ENCODE peak calls at places on chromosomes 5 and 9, in six cellular contexts. A, F, T, Q, G and H are unnamed samples. For H3K4me1, the result is how much of the 10 kb centered on the place peaks cover.

GRCh38 chr5:446864-447263 is 3.9 kb downstream of the EXOC3 start:
- DNase-seq in A (peak), F (no peak), T (peak), Q (no peak), G (peak), H (peak)

GRCh38 chr5:133499896-133500295 is 112.4 kb downstream of the FSTL4 start:
- DNase-seq in A (no peak), F (no peak), T (no peak), Q (peak), G (no peak), H (no peak)

GRCh38 chr5:14672508-14673394 is 8.2 kb downstream of the OTULIN start:
- DNase-seq in A (peak), F (no peak), T (no peak), Q (no peak), G (peak), H (peak)

GRCh38 chr9:81589392-81589791 is 100.0 kb downstream of the TLE1 start:
- DNase-seq in A (no peak), F (no peak), T (no peak), Q (no peak), G (no peak), H (no peak)

GRCh38 chr9:105694848-105695581 is 674 bp downstream of the TMEM38B start:
- DNase-seq in A (peak), F (peak), T (peak), Q (peak), G (peak), H (peak)

GRCh38 chr5:126370796-126371718 is 52.2 kb upstream of the GRAMD2B start:
- DNase-seq in A (no peak), F (no peak), T (peak), Q (no peak), G (peak), H (no peak)

GRCh38 chr9:33817327-33818166 is 587 bp downstream of the UBE2R2 start:
- DNase-seq in A (peak), F (peak), T (peak), Q (peak), G (peak), H (peak)

GRCh38 chr5:86768699-86769202 is 151.0 kb downstream of the COX7C start:
- DNase-seq in A (no peak), F (no peak), T (no peak), Q (no peak), G (no peak), H (no peak)

GRCh38 chr5:80186634-80187033 is 69.2 kb downstream of the SERINC5 start:
- DNase-seq in A (no peak), F (no peak), T (no peak), Q (no peak), G (no peak), H (peak)

GRCh38 chr9:128558431-128559310 is 6.3 kb downstream of the SPTAN1 start:
- DNase-seq in A (peak), F (no peak), T (no peak), Q (no peak), G (peak), H (peak)

GRCh38 chr5:170519500-170519899 is 15.7 kb downstream of the KCNIP1 start:
- DNase-seq in A (no peak), F (no peak), T (no peak), Q (no peak), G (no peak), H (no peak)

GRCh38 chr9:34510506-34511159 is 12.2 kb downstream of the ENHO start:
- DNase-seq in A (no peak), F (no peak), T (no peak), Q (no peak), G (no peak), H (no peak)

GRCh38 chr5:152978141-152978835 is 512.2 kb upstream of the GRIA1 start:
- DNase-seq in A (no peak), F (no peak), T (no peak), Q (no peak), G (no peak), H (peak)

GRCh38 chr5:23412011-23412410 is 95.4 kb upstream of the PRDM9 start:
- DNase-seq in A (peak), F (no peak), T (no peak), Q (no peak), G (no peak), H (no peak)

GRCh38 chr5:113221294-113222176 is 213.3 kb downstream of the TSSK1B start:
- DNase-seq in A (no peak), F (no peak), T (no peak), Q (peak), G (peak), H (no peak)

GRCh38 chr5:139462582-139463276 is at the start of gene ECSCR:
- DNase-seq in A (no peak), F (no peak), T (peak), Q (no peak), G (no peak), H (no peak)

GRCh38 chr9:112355305-112355953 is 22.0 kb upstream of the PTBP3 start:
- DNase-seq in A (no peak), F (no peak), T (no peak), Q (no peak), G (no peak), H (no peak)

GRCh38 chr9:93071464-93071863 is 13.0 kb downstream of the SUSD3 start:
- DNase-seq in A (peak), F (no peak), T (peak), Q (peak), G (peak), H (peak)

GRCh38 chr5:78295035-78295961 is 800 bp upstream of the AP3B1 start:
- DNase-seq in A (peak), F (no peak), T (peak), Q (peak), G (no peak), H (peak)

GRCh38 chr9:77839459-77840140 is 191.5 kb upstream of the GNA14 start:
- DNase-seq in A (peak), F (no peak), T (no peak), Q (no peak), G (peak), H (no peak)

GRCh38 chr5:134503937-134504437 is 21.5 kb upstream of the JADE2 start:
- DNase-seq in A (no peak), F (no peak), T (no peak), Q (no peak), G (peak), H (no peak)

GRCh38 chr9:70003786-70004185 is 39.9 kb upstream of the MAMDC2 start:
- DNase-seq in A (no peak), F (no peak), T (no peak), Q (no peak), G (peak), H (peak)

GRCh38 chr9:69999331-69999730 is 44.3 kb upstream of the MAMDC2 start:
- DNase-seq in A (no peak), F (no peak), T (no peak), Q (no peak), G (no peak), H (no peak)

GRCh38 chr9:69996947-69997346 is 46.7 kb upstream of the MAMDC2 start:
- DNase-seq in A (peak), F (no peak), T (no peak), Q (no peak), G (no peak), H (no peak)

GRCh38 chr9:70004310-70004709 is 39.3 kb upstream of the MAMDC2 start:
- DNase-seq in A (no peak), F (no peak), T (no peak), Q (no peak), G (peak), H (peak)

DNA sequence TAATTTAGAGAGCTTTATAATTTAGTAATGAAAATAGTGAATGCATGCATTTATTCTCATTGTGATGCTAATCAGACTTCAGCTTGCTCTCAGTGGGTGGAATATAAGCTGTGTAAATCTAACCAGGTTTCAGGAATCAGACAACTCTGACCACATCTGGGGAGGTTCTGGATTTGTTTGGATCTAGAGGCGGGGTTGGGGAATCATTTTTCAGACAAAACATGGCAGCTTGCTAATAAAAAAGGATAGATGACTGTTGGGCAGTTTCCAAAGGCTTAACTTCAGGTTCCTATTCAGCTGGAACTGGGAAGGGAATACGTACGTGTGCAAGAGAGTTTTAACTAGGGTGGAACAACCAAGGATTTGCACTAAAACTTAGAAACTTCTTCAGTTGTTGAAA is 43.2 kb upstream of the MAMDC2 start:
- DNase-seq in A (no peak), F (no peak), T (no peak), Q (no peak), G (no peak), H (no peak)
- H4K91ac ChIP-seq in A (no peak), F (no peak), T (no peak), Q (no peak), G (no peak), H (no peak)

GRCh38 chr5:9301200-9301599 is 244.7 kb downstream of the SEMA5A start:
- DNase-seq in A (no peak), F (no peak), T (no peak), Q (no peak), G (no peak), H (no peak)

GRCh38 chr5:9297171-9297570 is 248.7 kb downstream of the SEMA5A start:
- DNase-seq in A (no peak), F (no peak), T (no peak), Q (no peak), G (no peak), H (peak)

DNA sequence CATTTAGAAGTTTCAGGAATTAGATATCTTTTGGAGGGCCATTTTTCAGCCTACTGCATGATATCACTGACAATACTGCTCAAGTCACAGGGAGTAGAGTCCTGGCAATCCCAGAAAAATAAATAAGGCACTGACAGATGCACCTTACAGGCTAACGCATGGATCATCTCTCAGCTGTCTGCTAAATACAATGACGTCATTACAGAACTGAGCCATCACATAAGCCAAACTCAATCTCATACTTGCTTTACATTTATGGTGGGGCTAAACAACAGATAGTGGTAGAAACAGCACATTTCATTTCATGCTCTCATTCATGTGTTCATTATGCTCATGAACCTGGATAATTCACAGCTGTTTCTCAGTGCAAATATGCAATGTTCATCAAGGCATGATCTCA is 243.6 kb downstream of the SEMA5A start:
- DNase-seq in A (peak), F (no peak), T (no peak), Q (no peak), G (peak), H (no peak)
- H3K4me1 ChIP-seq in A (under half), F (under half), T (under half), Q (under half), G (under half), H (under half)

GRCh38 chr5:156841737-156842136 is 8.4 kb upstream of the PPP1R2B start:
- DNase-seq in A (no peak), F (no peak), T (no peak), Q (no peak), G (no peak), H (no peak)
- H3K14ac ChIP-seq in A (no peak), F (no peak), T (no peak), Q (no peak), G (no peak), H (no peak)

DNA sequence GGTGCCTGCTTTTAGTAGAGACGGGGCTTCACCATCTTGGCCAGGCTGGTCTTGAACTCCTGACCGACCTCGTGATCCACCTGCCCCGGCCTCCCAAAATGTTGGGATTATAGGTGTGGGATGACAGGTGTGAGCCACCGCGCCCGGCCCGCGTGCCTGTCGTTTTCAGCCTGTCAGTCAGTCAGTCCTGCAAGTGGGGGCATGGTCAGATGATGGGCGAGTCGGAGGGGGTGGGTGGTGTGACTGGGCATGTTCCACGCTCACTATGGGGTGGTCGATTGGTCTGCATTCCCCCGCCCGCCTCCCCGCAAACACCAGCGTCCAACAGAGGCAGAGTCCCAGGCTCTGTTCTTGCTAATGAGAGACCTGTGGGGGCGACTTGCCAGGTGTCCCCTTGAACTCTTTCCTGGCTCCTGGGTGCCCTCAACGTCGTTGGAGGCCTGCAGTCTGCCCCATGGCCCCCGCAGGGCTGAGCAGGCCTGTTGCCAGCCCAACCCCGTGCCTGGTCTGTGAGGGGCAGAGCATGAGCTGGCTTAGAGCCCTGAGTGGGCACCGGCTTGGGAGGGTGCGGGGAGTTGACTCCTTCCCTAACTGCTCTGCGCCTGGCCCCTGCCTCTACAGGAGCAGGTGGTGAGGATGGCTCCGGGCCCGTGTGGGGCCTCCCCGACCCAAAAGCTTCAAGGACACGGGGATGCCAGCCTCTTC is 23.1 kb downstream of the CRB2 start:
- DNase-seq in A (no peak), F (no peak), T (no peak), Q (no peak), G (no peak), H (no peak)
- H4K91ac ChIP-seq in A (no peak), F (no peak), T (no peak), Q (no peak), G (no peak), H (peak)

DNA sequence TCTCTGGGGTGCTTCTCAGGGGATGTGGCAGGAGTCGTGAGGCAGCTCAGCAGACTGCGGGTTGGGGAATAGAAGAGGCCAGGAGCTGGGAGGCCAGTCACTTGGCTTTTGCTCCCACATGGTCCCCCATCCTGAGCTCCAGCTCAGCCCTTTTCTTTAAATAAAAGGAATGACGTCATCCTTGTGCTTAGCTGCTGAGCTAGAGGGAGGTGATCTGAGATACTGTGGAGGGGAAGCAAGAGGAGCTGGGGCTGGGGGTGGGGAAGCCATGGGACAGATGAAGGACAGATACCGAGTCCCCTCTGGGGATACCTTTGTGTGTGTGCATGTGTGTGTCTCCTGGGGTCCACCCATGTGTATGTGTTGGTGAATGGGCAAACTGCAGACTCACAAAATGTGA is 89.0 kb upstream of the ARAP3 start:
- DNase-seq in A (peak), F (no peak), T (no peak), Q (no peak), G (peak), H (no peak)
- H3K4me1 ChIP-seq in A (under half), F (under half), T (under half), Q (under half), G (under half), H (under half)

GRCh38 chr9:136402067-136402466 is 2.1 kb upstream of the SNAPC4 start:
- DNase-seq in A (no peak), F (no peak), T (no peak), Q (no peak), G (no peak), H (no peak)
- H3K14ac ChIP-seq in A (no peak), F (no peak), T (no peak), Q (no peak), G (no peak), H (no peak)

DNA sequence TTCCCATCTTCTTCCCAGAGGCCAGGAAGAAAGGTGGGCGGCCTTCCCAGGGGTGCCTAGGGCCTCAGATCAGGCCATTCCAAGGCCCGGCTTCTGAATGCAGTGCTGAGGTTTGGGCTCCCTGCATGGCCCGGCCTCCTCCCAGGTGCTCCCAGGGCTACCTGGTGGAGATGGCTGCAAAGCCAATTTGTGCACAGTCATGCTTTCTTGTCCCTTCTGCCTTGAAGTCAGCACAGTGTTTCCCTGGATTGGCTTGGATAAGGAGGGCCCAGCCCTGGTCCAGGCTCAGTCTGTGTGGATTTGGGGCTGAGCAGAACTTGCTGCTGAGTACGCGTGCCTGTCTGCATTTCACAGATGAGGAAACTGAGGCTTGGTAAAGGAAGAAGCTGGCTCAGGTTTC is 72.5 kb downstream of the RXRA start:
- DNase-seq in A (no peak), F (no peak), T (no peak), Q (no peak), G (no peak), H (no peak)
- H4K91ac ChIP-seq in A (no peak), F (no peak), T (no peak), Q (no peak), G (no peak), H (no peak)

GRCh38 chr5:149282966-149283332 is 11.3 kb downstream of the AFAP1L1 start:
- DNase-seq in A (no peak), F (no peak), T (no peak), Q (no peak), G (no peak), H (peak)

GRCh38 chr5:149283611-149284480 is 12.2 kb downstream of the AFAP1L1 start:
- DNase-seq in A (no peak), F (no peak), T (no peak), Q (no peak), G (no peak), H (peak)

GRCh38 chr5:149285153-149285552 is 13.5 kb downstream of the AFAP1L1 start:
- DNase-seq in A (no peak), F (no peak), T (no peak), Q (no peak), G (no peak), H (no peak)

GRCh38 chr5:149282027-149282965 is 10.6 kb downstream of the AFAP1L1 start:
- DNase-seq in A (no peak), F (no peak), T (no peak), Q (no peak), G (no peak), H (peak)

DNA sequence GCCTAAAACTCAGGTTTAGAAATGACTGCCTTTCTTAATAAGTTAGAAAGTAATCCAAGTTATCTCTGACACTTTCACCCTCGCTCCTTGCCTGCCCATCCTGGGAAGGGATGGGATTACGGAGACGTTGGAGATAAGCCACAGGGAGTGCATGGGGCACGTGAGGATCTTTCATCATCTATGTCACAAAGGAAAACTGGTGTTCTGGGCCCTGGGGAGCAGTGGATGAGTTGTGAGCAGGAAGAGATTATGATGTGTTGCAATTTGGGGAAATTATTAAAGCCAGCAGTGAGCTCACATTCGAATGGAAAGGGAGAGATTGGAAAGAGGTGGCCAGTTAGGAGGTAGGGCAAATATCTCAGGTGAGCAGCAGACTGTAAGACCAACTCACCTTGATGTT is 12.8 kb downstream of the AFAP1L1 start:
- DNase-seq in A (peak), F (no peak), T (no peak), Q (no peak), G (peak), H (peak)
- H3K4me1 ChIP-seq in A (under half), F (under half), T (under half), Q (under half), G (under half), H (under half)

DNA sequence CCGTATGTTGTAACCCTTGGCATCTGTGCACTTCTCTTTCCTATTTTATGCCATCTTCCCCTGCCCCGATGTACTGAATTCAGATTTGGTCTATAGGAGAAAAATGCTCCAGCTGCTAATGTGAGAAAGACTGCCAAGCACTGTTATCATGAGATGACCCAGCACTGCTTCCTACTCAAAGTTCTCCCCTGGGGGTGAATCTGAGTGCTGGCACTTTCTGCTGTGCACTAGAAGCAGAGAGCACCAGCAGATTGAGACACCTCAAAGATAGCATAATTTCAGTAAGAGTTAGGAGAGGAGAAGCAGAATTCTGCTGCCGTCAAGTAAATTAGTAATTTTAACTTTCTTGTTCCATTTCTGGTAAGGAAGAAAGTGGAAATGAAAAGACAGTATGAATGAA is 92.8 kb upstream of the ACOT12 start:
- DNase-seq in A (no peak), F (no peak), T (no peak), Q (no peak), G (no peak), H (no peak)
- H3K14ac ChIP-seq in A (no peak), F (no peak), T (no peak), Q (no peak), G (no peak), H (no peak)